ENCODE peak calls at places on chromosomes 16 and 17, in nine cellular contexts. W is stimulated activated CD4-positive, alpha-beta T cell treated with anti-CD3 and anti-CD28 coated beads, Interleukin-2, amount 100 ng/mL, for 4 hours; O is NCI-H748 treated with DMSO at 0.1 percent for 48 hours; Y is OCI-LY7; Q is ACHN; T is T-helper 1 cell; M is hippocampal formation; G is ascending aorta; R is HS-5. S is an unnamed sample.

GRCh38 chr17:81398855-81399451 is 3.7 kb downstream of the BAHCC1 start:
- DNase-seq in W (no peak), O (no peak), Y (no peak), Q (no peak), T (no peak), M (no peak), G (no peak), R (no peak), S (no peak)

GRCh38 chr16:75452464-75453190 is 11.9 kb downstream of the TMEM170A start:
- DNase-seq in W (no peak), O (no peak), Y (no peak), Q (no peak), T (no peak), M (no peak), G (no peak), R (no peak), S (no peak)

GRCh38 chr16:86833136-86833535 is 254.8 kb downstream of the FOXL1 start:
- DNase-seq in W (no peak), O (no peak), Y (no peak), Q (no peak), T (no peak), M (no peak), G (no peak), R (no peak), S (no peak)

GRCh38 chr17:80979547-80980378 is 11.9 kb upstream of the CHMP6 start:
- DNase-seq in W (no peak), O (no peak), Y (no peak), Q (no peak), T (no peak), M (no peak), G (no peak), R (no peak), S (no peak)

GRCh38 chr17:65656390-65657250 is 95.2 kb upstream of the AXIN2 start:
- DNase-seq in W (peak), O (no peak), Y (no peak), Q (no peak), T (no peak), M (no peak), G (no peak), R (no peak), S (no peak)

GRCh38 chr16:1645914-1646525 is 32.1 kb upstream of the JPT2 start:
- DNase-seq in W (peak), O (no peak), Y (no peak), Q (peak), T (no peak), M (no peak), G (no peak), R (no peak), S (peak)

GRCh38 chr17:60383379-60383778 is 8.6 kb downstream of the USP32 start:
- DNase-seq in W (no peak), O (peak), Y (no peak), Q (no peak), T (no peak), M (no peak), G (no peak), R (no peak), S (no peak)

GRCh38 chr16:49495596-49496355 is 122.2 kb downstream of the C16orf78 start:
- DNase-seq in W (no peak), O (no peak), Y (no peak), Q (no peak), T (no peak), M (no peak), G (no peak), R (no peak), S (no peak)

GRCh38 chr17:19448341-19449268 is 37.6 kb downstream of the RNF112 start:
- DNase-seq in W (no peak), O (no peak), Y (no peak), Q (peak), T (no peak), M (peak), G (no peak), R (peak), S (peak)

GRCh38 chr16:53714080-53715050 is 10.4 kb downstream of the FTO start:
- DNase-seq in W (no peak), O (peak), Y (no peak), Q (no peak), T (no peak), M (no peak), G (no peak), R (no peak), S (peak)

GRCh38 chr17:64063088-64063487 is 42.7 kb upstream of the ICAM2 start:
- DNase-seq in W (no peak), O (no peak), Y (peak), Q (no peak), T (no peak), M (no peak), G (no peak), R (no peak), S (no peak)

GRCh38 chr16:70800306-70800705 is 652 bp downstream of the VAC14 start:
- DNase-seq in W (no peak), O (no peak), Y (peak), Q (peak), T (no peak), M (no peak), G (no peak), R (no peak), S (no peak)

GRCh38 chr17:63984651-63985386 is 12.1 kb upstream of the SCN4A start:
- DNase-seq in W (peak), O (no peak), Y (no peak), Q (peak), T (peak), M (no peak), G (peak), R (peak), S (peak)

GRCh38 chr17:1005361-1005946 is 8.5 kb downstream of the TIMM22 start:
- DNase-seq in W (no peak), O (peak), Y (no peak), Q (no peak), T (no peak), M (peak), G (no peak), R (no peak), S (no peak)

GRCh38 chr17:39617446-39618251 is 9.1 kb upstream of the PPP1R1B start:
- DNase-seq in W (no peak), O (peak), Y (peak), Q (peak), T (peak), M (no peak), G (no peak), R (no peak), S (peak)

GRCh38 chr17:49486012-49486641 is 9.0 kb upstream of the NGFR start:
- DNase-seq in W (no peak), O (no peak), Y (no peak), Q (no peak), T (no peak), M (no peak), G (no peak), R (no peak), S (no peak)